ENCODE peak calls at places on chromosomes 12 and 14, in seven cellular contexts. N is IMR-90, L is H9, I is neuronal stem cell, M is H1, D is mesenchymal stem cell, P is trophoblast cell. U is an unnamed sample.

GRCh38 chr12:122356192-122356635 is 66.3 kb downstream of the CLIP1 start:
- DNase-seq in N (peak; percentile 78), L (peak; percentile 51), I (peak; percentile 12), M (peak; percentile 66), D (peak; percentile 80), P (peak; percentile 76), U (peak; percentile 60)

GRCh38 chr14:80608563-80608962 is 333.0 kb downstream of the CEP128 start:
- DNase-seq in N (no peak), L (no peak), I (no peak), M (no peak), D (no peak), P (no peak), U (no peak)

GRCh38 chr12:11970155-11970520 is 100.6 kb upstream of the BCL2L14 start:
- DNase-seq in N (no peak), L (no peak), I (no peak), M (no peak), D (no peak), P (no peak), U (peak; percentile 19)

GRCh38 chr12:110508071-110508586 is 6.0 kb downstream of the RAD9B start:
- DNase-seq in N (no peak), L (no peak), I (no peak), M (no peak), D (no peak), P (peak; percentile 7), U (peak; percentile 19)

GRCh38 chr14:24260780-24261157 is 2.2 kb downstream of the TGM1 start:
- DNase-seq in N (no peak), L (no peak), I (no peak), M (no peak), D (no peak), P (no peak), U (no peak)

GRCh38 chr12:1552171-1552570 is 42.2 kb downstream of the FBXL14 start:
- DNase-seq in N (no peak), L (no peak), I (no peak), M (no peak), D (no peak), P (peak; percentile 39), U (no peak)

GRCh38 chr14:52012635-52013034 is 23.3 kb downstream of the RTRAF start:
- DNase-seq in N (no peak), L (no peak), I (no peak), M (no peak), D (peak; percentile 41), P (no peak), U (no peak)

GRCh38 chr14:72129283-72129682 is 197.1 kb downstream of the RGS6 start:
- DNase-seq in N (no peak), L (no peak), I (no peak), M (no peak), D (no peak), P (no peak), U (no peak)

GRCh38 chr14:73746540-73747385 is 32.6 kb upstream of the PNMA1 start:
- DNase-seq in N (no peak), L (peak; percentile 38), I (no peak), M (no peak), D (peak; percentile 45), P (no peak), U (no peak)

GRCh38 chr14:29462271-29462670 is 465.4 kb downstream of the PRKD1 start:
- DNase-seq in N (no peak), L (no peak), I (no peak), M (no peak), D (no peak), P (no peak), U (no peak)

GRCh38 chr14:50774542-50775267 is 56.3 kb downstream of the NIN start:
- DNase-seq in N (peak; percentile 23), L (no peak), I (no peak), M (no peak), D (peak; percentile 38), P (no peak), U (no peak)

GRCh38 chr14:54475911-54476310 is 12.9 kb downstream of the GMFB start:
- DNase-seq in N (no peak), L (no peak), I (no peak), M (no peak), D (no peak), P (no peak), U (no peak)

GRCh38 chr14:82270286-82270685 is 736.6 kb upstream of the SEL1L start:
- DNase-seq in N (no peak), L (no peak), I (no peak), M (no peak), D (no peak), P (no peak), U (peak; percentile 60)

DNA sequence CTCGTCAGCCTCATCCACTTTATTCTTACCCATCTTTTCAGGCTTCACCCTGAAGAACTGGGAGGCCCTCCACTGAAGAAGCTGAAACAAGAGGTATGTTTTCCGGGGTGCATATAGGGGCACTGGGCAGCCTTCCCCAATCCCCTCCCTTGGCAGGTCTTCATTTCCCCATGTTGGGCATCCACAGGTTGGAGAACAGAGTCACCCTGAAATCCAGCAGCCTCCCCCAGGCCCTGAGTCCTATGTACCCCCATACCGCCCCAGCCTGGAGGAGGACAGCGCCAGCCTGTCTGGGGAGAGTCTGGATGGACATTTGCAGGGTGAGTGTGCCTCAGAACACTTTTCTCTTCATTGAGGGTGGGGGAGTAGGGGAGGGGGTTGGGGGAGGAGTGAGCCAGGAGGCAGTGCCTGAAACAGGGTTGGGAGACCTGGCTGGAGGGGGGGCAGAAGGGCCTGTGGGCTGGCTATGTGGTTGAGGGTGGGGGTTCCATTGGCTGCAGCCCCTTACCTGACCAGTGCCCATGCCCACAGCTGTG is 4.0 kb downstream of the NAB2 start:
- DNase-seq in N (no peak), L (no peak), I (no peak), M (no peak), D (no peak), P (no peak), U (no peak)
- H2BK5ac ChIP-seq in N (peak overlapping the region; percentile 75), L (no peak overlapping the region), I (peak overlapping the region; percentile 54), M (no peak overlapping the region), D (no peak overlapping the region), P (no peak overlapping the region), U (no peak overlapping the region)

DNA sequence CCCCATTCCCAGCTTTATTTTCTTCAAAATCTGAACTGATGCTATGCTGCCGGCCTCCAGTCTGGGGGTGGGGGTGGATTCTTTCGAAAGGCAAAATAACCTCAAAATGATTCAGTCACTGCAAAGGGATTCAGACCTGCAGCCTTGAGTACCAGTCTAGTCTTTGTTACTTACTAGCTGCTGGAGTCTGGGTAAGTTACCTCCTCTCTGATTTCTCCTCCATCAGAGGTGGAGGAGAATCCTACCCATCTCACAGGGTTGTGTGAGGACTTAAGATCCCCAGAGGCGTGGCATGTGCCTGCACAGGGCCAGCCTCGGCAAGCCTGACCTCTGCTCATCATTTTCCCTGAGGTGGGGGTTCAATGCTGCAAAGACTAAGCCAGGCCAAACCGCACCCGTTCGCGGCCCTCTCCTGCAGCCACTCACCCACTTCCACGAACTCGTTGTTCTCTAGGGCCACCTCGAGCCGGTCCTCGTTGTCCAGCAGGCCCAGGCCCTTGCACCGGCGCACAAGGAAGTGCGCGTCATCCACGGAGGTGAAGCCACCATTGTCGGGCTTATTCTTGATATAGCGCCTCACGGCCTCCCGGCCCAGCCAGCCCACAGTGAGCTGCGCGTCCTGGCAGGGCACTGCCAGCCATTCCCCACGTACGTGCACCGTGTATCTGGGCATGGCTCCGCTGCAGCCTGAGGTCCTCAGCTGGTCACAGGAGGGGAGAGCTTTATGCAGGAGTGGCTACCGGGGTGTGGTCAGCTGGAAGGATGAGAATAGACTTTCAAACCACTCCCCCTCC is 709 bp downstream of the HAL start:
- DNase-seq in N (no peak), L (no peak), I (no peak), M (no peak), D (no peak), P (no peak), U (no peak)
- H3K9ac ChIP-seq in N (no peak overlapping the region), L (no peak overlapping the region), I (no peak overlapping the region), M (no peak overlapping the region), D (no peak overlapping the region), P (no peak overlapping the region), U (no peak overlapping the region)

GRCh38 chr12:40049268-40049667 is 56.6 kb downstream of the SLC2A13 start:
- DNase-seq in N (no peak), L (no peak), I (no peak), M (no peak), D (no peak), P (no peak), U (no peak)
- H2BK5ac ChIP-seq in N (no peak overlapping the region), L (no peak overlapping the region), I (no peak overlapping the region), M (no peak overlapping the region), D (no peak overlapping the region), P (no peak overlapping the region), U (no peak overlapping the region)

GRCh38 chr12:21499765-21500164 is 1.7 kb downstream of the RECQL start:
- DNase-seq in N (no peak), L (no peak), I (no peak), M (no peak), D (no peak), P (no peak), U (no peak)
- H3K9ac ChIP-seq in N (no peak overlapping the region), L (no peak overlapping the region), I (no peak overlapping the region), M (no peak overlapping the region), D (peak overlapping the region; percentile 99), P (no peak overlapping the region), U (peak overlapping the region; percentile 32)